ENCODE peak calls at places on chromosomes 7 and 10, in four cellular contexts. O is natural killer cell; M is stimulated activated memory B cell treated with anti-CD40 and anti-IgM and Interleukin-4, amounts not matched to agents 10 μg/mL and 1 μg/mL and 100 μg/mL, for 72 hours; S is activated CD8-positive, alpha-beta T cell treated with anti-CD3 and anti-CD28 coated beads, Interleukin-2, amount 10 ng/mL, durations not matched to agents 7 days and 5 days. K is an unnamed sample.

GRCh38 chr10:65968871-65969270 is 957.0 kb upstream of the LRRTM3 start:
- ATAC-seq in O (no peak), M (no peak), S (no peak), K (no peak)

GRCh38 chr7:44547536-44548221 is 6.5 kb upstream of the NPC1L1 start:
- ATAC-seq in S (no peak), M (no peak), O (no peak), K (no peak)

GRCh38 chr10:132036887-132037675 is 28.7 kb upstream of the JAKMIP3 start:
- ATAC-seq in S (peak), M (peak), O (no peak), K (peak)

GRCh38 chr10:16585103-16585502 is 63.4 kb upstream of the C1QL3 start:
- ATAC-seq in M (no peak), O (no peak), S (no peak), K (no peak)

GRCh38 chr10:1661861-1662260 is 75.5 kb downstream of the ADARB2 start:
- ATAC-seq in O (no peak), M (peak), S (no peak), K (no peak)

GRCh38 chr10:119651514-119652327 is 541 bp downstream of the BAG3 start:
- ATAC-seq in O (peak), M (peak), S (peak), K (peak)

GRCh38 chr7:106604303-106604918 is 56.5 kb downstream of the CCDC71L start:
- ATAC-seq in S (no peak), O (peak), M (no peak), K (no peak)

GRCh38 chr7:44881066-44881600 is 4.2 kb downstream of the PURB start:
- ATAC-seq in M (no peak), O (no peak), S (no peak), K (no peak)

GRCh38 chr7:119256446-119257131 is 1016.4 kb upstream of the KCND2 start:
- ATAC-seq in S (no peak), M (no peak), O (no peak), K (no peak)

GRCh38 chr10:21976280-21976679 is 27.2 kb downstream of the DNAJC1 start:
- ATAC-seq in S (no peak), M (no peak), O (no peak), K (no peak)

K was measured in gastroesophageal sphincter.